ENCODE peak calls at places on chromosomes 11 and 22, in nine cellular contexts. One of them, this sample, is unnamed.

GRCh38 chr11:27058456-27058855 is 17.8 kb downstream of the BBOX1 start:
- DNase-seq in upper lobe of right lung: no peak
- DNase-seq in WERI-Rb-1: no peak
- DNase-seq in prostate gland: no peak
- DNase-seq in lower lobe of right lung: no peak
- DNase-seq in thyroid gland: no peak
- DNase-seq in A549: no peak
- DNase-seq in HFFc6: peak; percentile 77
- DNase-seq in Calu3: no peak
- DNase-seq in this sample: no peak

GRCh38 chr11:76664578-76665061 is 5.9 kb downstream of the LRRC32 start:
- DNase-seq in HFFc6: no peak
- DNase-seq in WERI-Rb-1: no peak
- DNase-seq in prostate gland: no peak
- DNase-seq in A549: no peak
- DNase-seq in lower lobe of right lung: peak; percentile 40
- DNase-seq in thyroid gland: no peak
- DNase-seq in Calu3: no peak
- DNase-seq in upper lobe of right lung: peak; percentile 56
- DNase-seq in this sample: peak; percentile 10

GRCh38 chr11:75474240-75474639 is 41.2 kb upstream of the KLHL35 start:
- DNase-seq in HFFc6: no peak
- DNase-seq in upper lobe of right lung: no peak
- DNase-seq in A549: no peak
- DNase-seq in lower lobe of right lung: no peak
- DNase-seq in Calu3: no peak
- DNase-seq in prostate gland: no peak
- DNase-seq in WERI-Rb-1: no peak
- DNase-seq in thyroid gland: no peak
- DNase-seq in this sample: no peak

GRCh38 chr11:125903753-125904659 is at the start of gene DDX25:
- DNase-seq in A549: no peak
- DNase-seq in HFFc6: no peak
- DNase-seq in Calu3: no peak
- DNase-seq in prostate gland: no peak
- DNase-seq in upper lobe of right lung: no peak
- DNase-seq in thyroid gland: peak; percentile 35
- DNase-seq in lower lobe of right lung: no peak
- DNase-seq in WERI-Rb-1: no peak
- DNase-seq in this sample: peak; percentile 95

GRCh38 chr11:96173424-96173823 is 169.6 kb downstream of the MAML2 start:
- DNase-seq in prostate gland: no peak
- DNase-seq in HFFc6: no peak
- DNase-seq in A549: no peak
- DNase-seq in WERI-Rb-1: no peak
- DNase-seq in thyroid gland: no peak
- DNase-seq in Calu3: no peak
- DNase-seq in upper lobe of right lung: no peak
- DNase-seq in lower lobe of right lung: no peak
- DNase-seq in this sample: no peak

GRCh38 chr11:133906241-133906640 is 50.5 kb downstream of the IGSF9B start:
- DNase-seq in upper lobe of right lung: peak; percentile 43
- DNase-seq in lower lobe of right lung: peak; percentile 44
- DNase-seq in HFFc6: no peak
- DNase-seq in prostate gland: no peak
- DNase-seq in A549: no peak
- DNase-seq in thyroid gland: no peak
- DNase-seq in WERI-Rb-1: no peak
- DNase-seq in Calu3: no peak
- DNase-seq in this sample: no peak

GRCh38 chr11:70454197-70454767 is 56.0 kb downstream of the CTTN start:
- DNase-seq in A549: no peak
- DNase-seq in thyroid gland: no peak
- DNase-seq in HFFc6: no peak
- DNase-seq in lower lobe of right lung: no peak
- DNase-seq in Calu3: no peak
- DNase-seq in WERI-Rb-1: peak; percentile 31
- DNase-seq in upper lobe of right lung: peak; percentile 39
- DNase-seq in prostate gland: no peak
- DNase-seq in this sample: no peak

GRCh38 chr22:42179616-42180015 is 49.0 kb upstream of the CYP2D6 start:
- DNase-seq in A549: no peak
- DNase-seq in upper lobe of right lung: no peak
- DNase-seq in prostate gland: no peak
- DNase-seq in WERI-Rb-1: no peak
- DNase-seq in HFFc6: peak; percentile 86
- DNase-seq in Calu3: no peak
- DNase-seq in lower lobe of right lung: no peak
- DNase-seq in thyroid gland: no peak
- DNase-seq in this sample: no peak

GRCh38 chr22:27719033-27719341 is 82.6 kb downstream of the MN1 start:
- DNase-seq in prostate gland: no peak
- DNase-seq in WERI-Rb-1: no peak
- DNase-seq in lower lobe of right lung: no peak
- DNase-seq in HFFc6: no peak
- DNase-seq in upper lobe of right lung: peak; percentile 7
- DNase-seq in thyroid gland: no peak
- DNase-seq in A549: no peak
- DNase-seq in Calu3: no peak
- DNase-seq in this sample: no peak

DNA sequence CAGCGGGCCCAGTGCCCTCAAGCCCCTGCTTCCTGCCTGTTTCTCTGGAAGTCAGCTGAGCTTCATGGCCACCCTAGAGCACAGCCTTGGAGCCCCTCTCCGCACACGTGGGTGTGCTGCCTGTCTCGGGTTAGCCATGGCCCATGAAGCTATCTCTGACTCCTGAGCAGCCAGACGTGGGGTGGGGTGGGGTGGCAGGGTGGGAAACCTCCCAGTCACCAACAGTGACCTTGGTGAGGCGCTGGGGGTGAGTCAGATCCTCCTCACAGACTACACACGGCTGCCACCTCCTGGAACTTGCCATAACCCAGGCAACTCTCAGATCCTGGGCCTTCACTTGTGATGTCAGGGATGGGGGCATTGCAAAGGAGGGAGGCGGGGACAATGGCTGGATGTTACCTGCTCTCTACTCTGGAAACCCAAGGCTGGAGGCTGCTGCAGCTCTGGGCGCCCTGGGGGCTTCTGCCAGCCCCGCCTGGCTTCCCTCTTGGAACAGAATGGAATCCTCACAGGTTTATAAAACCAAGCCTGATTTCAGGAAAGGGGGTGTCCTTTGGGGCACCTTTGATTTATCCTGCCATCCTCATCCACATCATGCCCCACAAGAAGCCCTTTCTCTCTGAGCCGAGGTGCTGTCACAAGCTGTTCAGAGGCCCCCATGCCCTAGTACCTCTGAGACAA is 88.4 kb downstream of the SNX19 start:
- DNase-seq in HFFc6: peak; percentile 72
- DNase-seq in upper lobe of right lung: no peak
- DNase-seq in A549: peak; percentile 69
- DNase-seq in Calu3: peak; percentile 65
- DNase-seq in lower lobe of right lung: no peak
- DNase-seq in prostate gland: no peak
- DNase-seq in thyroid gland: peak; percentile 84
- DNase-seq in WERI-Rb-1: peak; percentile 81
- DNase-seq in this sample: peak; percentile 53
- TF ChIP-seq CTCF in HFFc6: peak; percentile 82
- TF ChIP-seq CTCF in upper lobe of right lung: peak; percentile 26
- TF ChIP-seq CTCF in A549: peak; percentile 62
- TF ChIP-seq CTCF in Calu3: peak; percentile 29
- TF ChIP-seq CTCF in lower lobe of right lung: peak; percentile 32
- TF ChIP-seq CTCF in prostate gland: peak; percentile 33
- TF ChIP-seq CTCF in thyroid gland: peak; percentile 68
- TF ChIP-seq CTCF in WERI-Rb-1: peak; percentile 81
- TF ChIP-seq CTCF in this sample: peak; percentile 72

DNA sequence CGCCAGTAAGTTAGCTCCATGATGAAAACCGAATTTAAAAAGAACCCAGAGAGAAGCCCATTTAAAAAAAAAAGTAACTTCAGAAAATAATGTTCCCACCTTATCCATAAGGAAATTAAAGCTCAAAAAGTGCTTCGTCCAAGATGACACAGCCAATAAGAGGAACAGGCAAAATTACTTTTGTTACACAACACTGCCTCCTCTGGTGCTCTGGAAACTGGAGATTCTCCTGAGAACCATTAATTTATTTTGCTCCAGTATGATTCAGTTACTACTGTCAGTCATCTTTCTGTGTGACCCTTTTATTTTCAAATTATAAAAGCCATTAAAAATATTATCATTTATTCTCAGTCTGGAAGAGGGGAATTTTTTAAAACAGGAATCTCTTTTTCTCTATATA is 2.0 kb downstream of the IFT27 start:
- DNase-seq in thyroid gland: peak; percentile 13
- DNase-seq in WERI-Rb-1: no peak
- DNase-seq in prostate gland: no peak
- DNase-seq in Calu3: no peak
- DNase-seq in A549: peak; percentile 35
- DNase-seq in lower lobe of right lung: no peak
- DNase-seq in upper lobe of right lung: no peak
- DNase-seq in HFFc6: peak; percentile 28
- DNase-seq in this sample: peak; percentile 43
- TF ChIP-seq CTCF in thyroid gland: peak; percentile 43
- TF ChIP-seq CTCF in WERI-Rb-1: peak; percentile 38
- TF ChIP-seq CTCF in prostate gland: peak; percentile 41
- TF ChIP-seq CTCF in Calu3: no peak
- TF ChIP-seq CTCF in A549: peak; percentile 50
- TF ChIP-seq CTCF in lower lobe of right lung: peak; percentile 26
- TF ChIP-seq CTCF in upper lobe of right lung: peak; percentile 44
- TF ChIP-seq CTCF in HFFc6: peak; percentile 72
- TF ChIP-seq CTCF in this sample: peak; percentile 67

GRCh38 chr22:38067771-38068360 is 10.7 kb downstream of the PICK1 start:
- DNase-seq in lower lobe of right lung: no peak
- DNase-seq in HFFc6: no peak
- DNase-seq in thyroid gland: no peak
- DNase-seq in upper lobe of right lung: no peak
- DNase-seq in prostate gland: no peak
- DNase-seq in Calu3: no peak
- DNase-seq in A549: no peak
- DNase-seq in WERI-Rb-1: no peak
- DNase-seq in this sample: peak; percentile 1

GRCh38 chr22:38068641-38069371 is 11.6 kb downstream of the PICK1 start:
- DNase-seq in Calu3: no peak
- DNase-seq in WERI-Rb-1: no peak
- DNase-seq in thyroid gland: no peak
- DNase-seq in lower lobe of right lung: no peak
- DNase-seq in prostate gland: no peak
- DNase-seq in HFFc6: no peak
- DNase-seq in A549: no peak
- DNase-seq in upper lobe of right lung: no peak
- DNase-seq in this sample: no peak

GRCh38 chr22:38071421-38072321 is 12.3 kb downstream of the SLC16A8 start:
- DNase-seq in HFFc6: no peak
- DNase-seq in thyroid gland: no peak
- DNase-seq in lower lobe of right lung: peak; percentile 35
- DNase-seq in Calu3: no peak
- DNase-seq in upper lobe of right lung: no peak
- DNase-seq in prostate gland: no peak
- DNase-seq in WERI-Rb-1: peak; percentile 8
- DNase-seq in A549: no peak
- DNase-seq in this sample: peak; percentile 1

GRCh38 chr22:38070250-38070921 is 13.2 kb downstream of the PICK1 start:
- DNase-seq in HFFc6: no peak
- DNase-seq in prostate gland: no peak
- DNase-seq in Calu3: no peak
- DNase-seq in thyroid gland: no peak
- DNase-seq in lower lobe of right lung: no peak
- DNase-seq in upper lobe of right lung: no peak
- DNase-seq in A549: no peak
- DNase-seq in WERI-Rb-1: peak; percentile 77
- DNase-seq in this sample: peak; percentile 1

DNA sequence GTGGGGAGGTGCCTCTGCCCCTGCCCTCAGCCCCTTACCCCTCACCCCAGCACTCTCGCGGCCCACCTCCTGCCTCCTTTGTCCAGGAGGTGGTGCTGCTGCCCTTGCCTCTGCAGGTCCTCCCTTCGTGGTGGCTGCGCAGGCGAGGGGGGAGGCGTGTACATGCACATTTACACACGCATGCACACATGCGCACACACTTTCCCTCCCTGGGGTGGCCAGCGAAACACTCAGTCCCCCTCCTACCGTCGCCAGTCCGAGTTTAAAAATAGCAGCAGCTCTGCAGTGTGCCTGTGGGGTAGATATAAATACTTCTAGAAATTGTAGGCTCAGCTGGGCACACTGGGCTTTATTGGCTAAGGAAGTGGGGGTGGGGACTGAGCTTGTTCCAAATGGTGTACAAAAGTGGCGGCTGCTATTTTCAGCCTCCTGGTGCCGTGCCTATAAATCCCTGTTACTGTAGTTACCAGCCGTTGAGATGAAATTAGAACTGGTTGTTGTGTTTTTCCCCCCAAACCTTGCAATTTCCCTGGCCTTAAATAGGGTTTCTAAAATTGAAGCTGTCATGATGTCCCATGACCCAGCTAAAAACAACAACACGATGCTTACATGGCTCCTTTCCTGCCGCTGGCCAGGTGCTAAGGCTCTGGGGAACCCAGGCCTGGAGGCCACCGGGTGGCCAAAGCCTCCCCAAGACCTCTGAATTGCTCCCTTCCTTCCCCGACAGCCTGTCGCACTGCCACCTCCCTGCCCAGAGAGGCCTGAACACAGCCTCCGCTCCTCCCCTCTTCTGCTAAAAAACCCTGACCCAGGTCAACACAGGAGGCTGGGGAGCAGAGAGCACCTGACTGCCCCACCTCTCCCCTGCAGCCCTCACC is 12.4 kb downstream of the PICK1 start:
- DNase-seq in lower lobe of right lung: no peak
- DNase-seq in WERI-Rb-1: peak; percentile 95
- DNase-seq in prostate gland: peak; percentile 77
- DNase-seq in thyroid gland: no peak
- DNase-seq in Calu3: no peak
- DNase-seq in HFFc6: peak; percentile 7
- DNase-seq in upper lobe of right lung: no peak
- DNase-seq in A549: no peak
- DNase-seq in this sample: peak; percentile 55
- TF ChIP-seq CTCF in lower lobe of right lung: peak; percentile 37
- TF ChIP-seq CTCF in WERI-Rb-1: peak; percentile 90
- TF ChIP-seq CTCF in prostate gland: no peak
- TF ChIP-seq CTCF in thyroid gland: peak; percentile 30
- TF ChIP-seq CTCF in Calu3: peak; percentile 41
- TF ChIP-seq CTCF in HFFc6: peak; percentile 71
- TF ChIP-seq CTCF in upper lobe of right lung: peak; percentile 38
- TF ChIP-seq CTCF in A549: peak; percentile 49
- TF ChIP-seq CTCF in this sample: peak; percentile 38

DNA sequence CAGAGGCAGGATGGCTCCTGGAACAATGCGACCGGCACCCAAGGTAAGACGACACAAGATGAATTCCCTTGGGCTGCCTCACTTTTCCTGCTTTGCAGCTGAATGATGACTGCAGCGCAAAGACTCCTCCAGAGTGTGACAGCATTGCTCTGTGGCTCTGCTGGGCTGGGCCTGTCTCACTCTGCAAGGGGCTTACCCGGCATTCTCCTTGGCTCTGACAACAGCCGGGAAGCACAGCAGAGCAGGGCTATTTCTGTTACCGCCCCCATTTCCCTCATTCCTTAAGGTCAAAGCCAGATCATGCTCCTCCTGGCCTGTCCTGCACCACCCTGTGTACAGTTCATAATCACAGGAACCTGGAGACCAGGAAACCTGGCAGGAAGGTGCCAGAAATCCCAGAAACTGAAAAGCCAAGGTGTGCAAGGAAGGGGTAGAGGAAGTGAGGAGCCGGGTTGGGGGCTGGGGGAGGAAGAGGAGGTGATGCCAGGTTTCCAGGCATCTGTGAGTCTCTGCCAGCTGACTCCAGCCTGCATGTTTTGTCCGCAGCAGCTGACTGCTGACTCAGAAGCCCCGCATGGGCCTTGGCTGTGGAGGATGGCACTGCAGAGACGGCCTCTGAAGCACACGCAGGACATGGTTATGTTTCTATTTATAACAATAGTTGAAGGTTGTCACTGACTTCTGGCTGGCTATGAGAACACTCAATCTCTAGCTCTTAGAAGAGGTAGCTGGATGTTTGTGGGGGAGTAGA is 113.6 kb downstream of the MICAL3 start:
- DNase-seq in A549: peak; percentile 7
- DNase-seq in lower lobe of right lung: no peak
- DNase-seq in Calu3: no peak
- DNase-seq in thyroid gland: peak; percentile 87
- DNase-seq in prostate gland: peak; percentile 39
- DNase-seq in upper lobe of right lung: no peak
- DNase-seq in HFFc6: peak; percentile 90
- DNase-seq in WERI-Rb-1: peak; percentile 82
- DNase-seq in this sample: peak; percentile 68
- TF ChIP-seq CTCF in A549: peak; percentile 7
- TF ChIP-seq CTCF in lower lobe of right lung: peak; percentile 23
- TF ChIP-seq CTCF in Calu3: no peak
- TF ChIP-seq CTCF in thyroid gland: peak; percentile 41
- TF ChIP-seq CTCF in prostate gland: peak; percentile 31
- TF ChIP-seq CTCF in upper lobe of right lung: peak; percentile 17
- TF ChIP-seq CTCF in HFFc6: peak; percentile 55
- TF ChIP-seq CTCF in WERI-Rb-1: peak; percentile 71
- TF ChIP-seq CTCF in this sample: peak; percentile 66